ENCODE peak calls at places on chromosomes 6 and 20, in nine cellular contexts. E, I, N, J, R, Z, X, Q and C are unnamed samples.

GRCh38 chr20:44091026-44091425 is 96.0 kb downstream of the JPH2 start:
- DNase-seq in J (no peak), E (no peak), Z (no peak), X (no peak), R (no peak), I (no peak), Q (no peak), N (no peak), C (no peak)

GRCh38 chr20:3871549-3872265 is 17.5 kb upstream of the PANK2 start:
- DNase-seq in I (no peak), J (no peak), Q (no peak), Z (peak; percentile 35), N (no peak), R (no peak), X (no peak), E (no peak), C (peak; percentile 40)

GRCh38 chr6:121112358-121112757 is 221.9 kb downstream of the TBC1D32 start:
- DNase-seq in X (no peak), E (no peak), Z (no peak), Q (no peak), J (no peak), I (no peak), R (no peak), N (no peak), C (no peak)

GRCh38 chr6:96014846-96015245 is 928 bp upstream of the FUT9 start:
- DNase-seq in N (no peak), Q (no peak), E (no peak), X (no peak), R (no peak), J (no peak), Z (no peak), I (no peak), C (no peak)

GRCh38 chr6:87155920-87156600 is 695 bp downstream of the ZNF292 start:
- DNase-seq in J (peak; percentile 89), R (peak; percentile 41), Q (peak; percentile 71), E (peak; percentile 81), I (no peak), N (no peak), X (peak; percentile 72), Z (peak; percentile 19), C (no peak)

GRCh38 chr6:134394141-134394648 is 76.3 kb upstream of the SGK1 start:
- DNase-seq in E (no peak), J (no peak), X (no peak), Q (no peak), N (no peak), R (no peak), Z (no peak), I (no peak), C (no peak)

GRCh38 chr6:56842602-56843475 is 112.1 kb upstream of the BEND6 start:
- DNase-seq in N (no peak), Q (peak; percentile 52), E (peak; percentile 79), I (no peak), R (peak; percentile 27), X (no peak), Z (peak; percentile 60), J (peak; percentile 79), C (no peak)

GRCh38 chr20:90651-91050 is 3.2 kb downstream of the DEFB125 start:
- DNase-seq in J (no peak), E (no peak), Q (no peak), R (no peak), Z (peak; percentile 27), X (no peak), I (no peak), N (no peak), C (peak; percentile 82)

GRCh38 chr6:118748311-118749062 is 97.1 kb upstream of the CEP85L start:
- DNase-seq in Q (no peak), N (no peak), J (no peak), E (peak; percentile 80), I (no peak), R (peak; percentile 47), Z (peak; percentile 30), X (no peak), C (no peak)

GRCh38 chr6:42226251-42227143 is 8.8 kb upstream of the MRPS10 start:
- DNase-seq in I (no peak), R (no peak), Q (peak; percentile 74), X (peak; percentile 84), J (no peak), E (peak; percentile 30), N (peak; percentile 38), Z (peak; percentile 100), C (peak; percentile 91)

GRCh38 chr20:56554869-56555268 is 21.8 kb downstream of the FAM209B start:
- DNase-seq in Z (peak; percentile 99), J (no peak), R (no peak), N (peak; percentile 81), I (no peak), X (peak; percentile 38), Q (no peak), E (no peak), C (peak; percentile 95)

GRCh38 chr6:143745160-143746133 is 67.7 kb downstream of the PHACTR2 start:
- DNase-seq in Z (peak; percentile 48), N (peak; percentile 61), X (peak; percentile 77), R (peak; percentile 25), E (no peak), I (no peak), Q (no peak), J (no peak), C (peak; percentile 48)

GRCh38 chr6:132819405-132820145 is 5.2 kb downstream of the RPS12 start:
- DNase-seq in I (no peak), N (no peak), X (no peak), E (no peak), J (no peak), Q (no peak), Z (peak; percentile 51), R (no peak), C (no peak)

GRCh38 chr6:127582777-127583462 is 5.9 kb downstream of the C6orf58 start:
- DNase-seq in J (no peak), E (no peak), Z (peak; percentile 91), I (no peak), X (no peak), N (peak; percentile 26), Q (no peak), R (no peak), C (peak; percentile 27)

GRCh38 chr6:14455942-14456648 is 338.5 kb downstream of the CD83 start:
- DNase-seq in Q (no peak), J (no peak), I (no peak), X (no peak), E (no peak), R (no peak), N (no peak), Z (no peak), C (no peak)

DNA sequence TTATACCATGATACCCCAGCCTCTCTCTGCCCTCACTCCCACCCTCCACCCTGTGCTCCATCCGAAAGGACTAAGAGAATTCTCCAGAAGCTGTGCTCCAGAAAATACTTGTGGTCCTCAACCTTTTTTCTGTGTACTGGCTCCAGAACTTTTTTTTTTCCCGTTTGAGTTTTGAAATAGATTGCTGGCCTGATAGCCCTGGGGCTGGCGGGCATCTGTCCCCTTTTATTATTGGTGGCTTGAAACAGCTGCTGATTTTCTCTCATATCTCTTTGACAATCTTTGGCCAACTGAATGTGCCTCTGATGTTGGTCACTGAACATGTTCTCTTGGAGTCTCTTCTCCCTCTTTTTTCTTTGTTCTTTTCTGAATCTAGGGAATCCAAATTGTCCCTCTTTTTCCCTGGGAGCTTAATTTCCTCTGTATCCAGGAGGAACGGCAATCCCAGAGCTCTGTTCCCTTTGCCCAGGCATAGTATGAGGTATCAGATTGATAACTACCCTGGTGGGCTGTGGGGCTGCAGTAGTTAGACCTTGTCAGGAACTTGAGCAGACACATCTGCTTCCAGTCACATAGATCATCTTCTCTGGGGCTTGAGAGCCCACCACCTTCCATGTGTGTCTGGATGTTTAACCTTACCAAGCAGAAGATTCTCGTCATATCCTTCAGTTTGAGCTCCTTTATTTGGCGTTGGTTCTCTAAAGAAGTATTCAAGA is 1.6 kb downstream of the PPARD start:
- DNase-seq in Z (no peak), X (no peak), I (no peak), E (no peak), Q (no peak), N (no peak), J (no peak), R (no peak), C (no peak)
- H3K4me3 ChIP-seq in Z (peak overlapping the region; percentile 98), X (peak overlapping the region; percentile 99), I (peak overlapping the region; percentile 82), E (peak overlapping the region; percentile 85), Q (peak overlapping the region; percentile 79), N (peak overlapping the region; percentile 71), J (peak overlapping the region; percentile 74), R (peak overlapping the region; percentile 91), C (peak overlapping the region; percentile 88)

DNA sequence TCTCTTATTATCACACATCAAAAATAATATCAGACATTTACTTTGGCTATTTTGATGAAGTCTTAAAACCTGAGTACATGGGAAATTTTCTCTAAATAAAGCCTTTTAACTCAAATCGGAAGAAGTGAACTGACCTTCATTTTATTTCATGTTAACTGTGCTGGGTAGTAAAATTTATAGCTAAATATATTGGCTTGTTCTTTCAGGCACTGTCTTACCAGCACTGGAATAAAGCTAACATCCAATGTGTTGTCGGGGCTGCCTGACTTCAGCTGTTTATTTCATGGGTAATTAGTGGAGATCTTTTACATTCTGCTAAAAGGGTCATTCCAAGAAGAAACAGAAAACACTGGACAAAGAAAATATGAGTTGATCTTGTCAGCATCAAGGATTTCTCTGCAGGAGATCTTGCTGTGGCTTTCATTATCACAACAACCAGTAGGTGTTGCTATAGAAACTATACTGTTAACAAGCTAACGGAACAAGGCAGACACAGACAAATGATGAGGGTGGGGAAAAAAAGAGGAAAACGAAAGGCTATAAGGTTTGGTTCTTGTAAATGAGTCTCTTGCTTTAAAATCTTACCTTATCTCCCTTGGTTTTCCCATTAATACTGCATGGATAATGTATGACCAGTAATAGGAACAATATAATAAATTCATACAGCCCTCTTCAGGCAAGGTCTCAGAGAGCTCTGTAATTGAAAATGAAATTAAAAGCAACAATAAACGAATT is 206.9 kb downstream of the SIM1 start:
- DNase-seq in R (no peak), X (no peak), Q (no peak), J (no peak), N (peak; percentile 15), E (no peak), Z (peak; percentile 27), I (no peak), C (no peak)
- H3K4me3 ChIP-seq in R (no peak overlapping the region), X (no peak overlapping the region), Q (no peak overlapping the region), J (no peak overlapping the region), N (peak overlapping the region; percentile 21), E (no peak overlapping the region), Z (no peak overlapping the region), I (no peak overlapping the region), C (no peak overlapping the region)

GRCh38 chr20:58523072-58523681 is 8.0 kb upstream of the APCDD1L start:
- DNase-seq in Z (no peak), J (no peak), X (no peak), R (no peak), I (no peak), Q (no peak), N (no peak), E (no peak), C (no peak)
- H3K4me3 ChIP-seq in Z (no peak overlapping the region), J (no peak overlapping the region), X (no peak overlapping the region), R (no peak overlapping the region), I (peak overlapping the region; percentile 16), Q (no peak overlapping the region), N (no peak overlapping the region), E (no peak overlapping the region), C (no peak overlapping the region)

DNA sequence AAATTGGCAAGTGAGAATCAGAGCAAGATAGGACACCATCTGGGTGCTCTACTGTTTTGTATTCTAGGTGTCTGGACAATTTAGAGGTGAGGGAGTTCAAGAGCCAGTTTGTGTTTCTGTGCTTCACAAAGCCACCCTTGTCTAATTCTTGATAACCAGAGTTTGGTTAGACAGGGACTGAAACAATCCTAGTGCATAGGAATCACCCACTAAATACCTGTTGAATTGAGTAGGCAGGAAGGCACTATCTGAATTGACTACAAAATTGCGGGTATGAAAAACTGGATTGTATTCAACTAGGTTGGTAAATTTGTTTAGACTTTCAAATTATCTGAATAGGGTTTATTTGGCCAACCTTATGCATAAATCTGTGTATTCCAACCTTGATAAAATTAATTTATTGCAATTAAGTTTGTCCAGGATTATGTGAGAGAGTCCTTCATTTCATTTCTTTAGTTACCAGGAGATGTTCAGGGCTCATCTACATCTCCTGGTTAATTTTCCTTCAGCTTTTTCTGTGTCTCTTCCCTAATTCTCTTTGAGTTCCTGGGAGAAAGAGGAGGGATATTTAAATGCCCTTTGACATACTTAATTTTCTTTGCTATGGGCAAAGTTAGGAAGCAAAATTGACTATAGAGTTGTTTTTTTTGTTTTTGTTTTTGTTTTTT is 1.7 kb downstream of the TPX2 start:
- DNase-seq in N (no peak), Z (no peak), E (no peak), I (no peak), X (no peak), J (no peak), Q (no peak), R (no peak), C (no peak)
- H3K4me3 ChIP-seq in N (peak overlapping the region; percentile 97), Z (peak overlapping the region; percentile 84), E (no peak overlapping the region), I (no peak overlapping the region), X (no peak overlapping the region), J (peak overlapping the region; percentile 90), Q (no peak overlapping the region), R (no peak overlapping the region), C (peak overlapping the region; percentile 67)